ENCODE peak calls at places on chromosomes 4 and X, in six cellular contexts. One of them, this sample, is unnamed.

GRCh38 chr4:107935246-107935645 is 3.9 kb downstream of the CYP2U1 start:
- DNase-seq in memory B cell: no peak
- DNase-seq in activated CD4-positive, CD25-positive, alpha-beta regulatory T cell: no peak
- DNase-seq in naive thymus-derived CD8-positive, alpha-beta T cell: no peak
- DNase-seq in glomerular endothelial cell: no peak
- DNase-seq in fibroblast of the conjunctiva: no peak
- DNase-seq in this sample: no peak

GRCh38 chr4:7325541-7325940 is 109.2 kb downstream of the PSAPL1 start:
- DNase-seq in memory B cell: no peak
- DNase-seq in activated CD4-positive, CD25-positive, alpha-beta regulatory T cell: no peak
- DNase-seq in naive thymus-derived CD8-positive, alpha-beta T cell: no peak
- DNase-seq in glomerular endothelial cell: no peak
- DNase-seq in fibroblast of the conjunctiva: no peak
- DNase-seq in this sample: no peak

GRCh38 chrX:47160781-47161180 is 15.8 kb downstream of the RBM10 start:
- DNase-seq in memory B cell: no peak
- DNase-seq in activated CD4-positive, CD25-positive, alpha-beta regulatory T cell: no peak
- DNase-seq in naive thymus-derived CD8-positive, alpha-beta T cell: no peak
- DNase-seq in glomerular endothelial cell: no peak
- DNase-seq in fibroblast of the conjunctiva: no peak
- DNase-seq in this sample: peak; percentile 11

GRCh38 chr4:114807759-114808404 is 209.3 kb downstream of the UGT8 start:
- DNase-seq in memory B cell: peak; percentile 53
- DNase-seq in activated CD4-positive, CD25-positive, alpha-beta regulatory T cell: no peak
- DNase-seq in naive thymus-derived CD8-positive, alpha-beta T cell: peak; percentile 4
- DNase-seq in glomerular endothelial cell: no peak
- DNase-seq in fibroblast of the conjunctiva: peak; percentile 9
- DNase-seq in this sample: peak; percentile 27

GRCh38 chr4:26321326-26322276 is 787 bp downstream of the RBPJ start:
- DNase-seq in memory B cell: no peak
- DNase-seq in activated CD4-positive, CD25-positive, alpha-beta regulatory T cell: no peak
- DNase-seq in naive thymus-derived CD8-positive, alpha-beta T cell: peak; percentile 12
- DNase-seq in glomerular endothelial cell: no peak
- DNase-seq in fibroblast of the conjunctiva: no peak
- DNase-seq in this sample: no peak

GRCh38 chr4:878796-879729 is 53.1 kb downstream of the GAK start:
- DNase-seq in memory B cell: no peak
- DNase-seq in activated CD4-positive, CD25-positive, alpha-beta regulatory T cell: no peak
- DNase-seq in naive thymus-derived CD8-positive, alpha-beta T cell: peak; percentile 9
- DNase-seq in glomerular endothelial cell: no peak
- DNase-seq in fibroblast of the conjunctiva: no peak
- DNase-seq in this sample: no peak

GRCh38 chr4:118740869-118741268 is 55.7 kb downstream of the METTL14 start:
- DNase-seq in memory B cell: peak; percentile 5
- DNase-seq in activated CD4-positive, CD25-positive, alpha-beta regulatory T cell: no peak
- DNase-seq in naive thymus-derived CD8-positive, alpha-beta T cell: no peak
- DNase-seq in glomerular endothelial cell: no peak
- DNase-seq in fibroblast of the conjunctiva: no peak
- DNase-seq in this sample: no peak

GRCh38 chr4:8548731-8549351 is 31.4 kb upstream of the GPR78 start:
- DNase-seq in memory B cell: no peak
- DNase-seq in activated CD4-positive, CD25-positive, alpha-beta regulatory T cell: no peak
- DNase-seq in naive thymus-derived CD8-positive, alpha-beta T cell: no peak
- DNase-seq in glomerular endothelial cell: no peak
- DNase-seq in fibroblast of the conjunctiva: no peak
- DNase-seq in this sample: no peak

GRCh38 chr4:102849579-102850104 is 19.1 kb upstream of the CISD2 start:
- DNase-seq in memory B cell: no peak
- DNase-seq in activated CD4-positive, CD25-positive, alpha-beta regulatory T cell: no peak
- DNase-seq in naive thymus-derived CD8-positive, alpha-beta T cell: no peak
- DNase-seq in glomerular endothelial cell: no peak
- DNase-seq in fibroblast of the conjunctiva: no peak
- DNase-seq in this sample: no peak

This sample was measured in pancreas.